ENCODE peak calls at places on chromosomes 3 and 15, in eight cellular contexts. E is stomach, U is transverse colon, Z is suprapubic skin, D is HepG2, H is K562, N is SK-N-SH, I is upper lobe of left lung. S is an unnamed sample.

GRCh38 chr3:111045564-111045963 is 26.1 kb upstream of the NECTIN3 start:
- DNase-seq in N (no peak), Z (no peak), H (peak; percentile 0), D (no peak), U (no peak), I (no peak), E (no peak), S (no peak)

GRCh38 chr15:38134252-38134651 is 118.4 kb upstream of the SPRED1 start:
- DNase-seq in U (peak; percentile 10), I (peak; percentile 46), Z (no peak), N (no peak), H (no peak), E (no peak), D (no peak), S (no peak)

GRCh38 chr3:100880845-100881244 is 112.4 kb downstream of the ABI3BP start:
- DNase-seq in Z (no peak), E (no peak), N (no peak), I (no peak), U (no peak), H (no peak), D (no peak), S (no peak)

GRCh38 chr3:150384517-150385212 is 23.4 kb upstream of the TSC22D2 start:
- DNase-seq in U (peak; percentile 40), E (no peak), Z (no peak), I (peak; percentile 68), N (no peak), H (peak; percentile 89), D (peak; percentile 76), S (no peak)

GRCh38 chr15:40114218-40114617 is 5.5 kb upstream of the BMF start:
- DNase-seq in I (no peak), Z (no peak), E (no peak), H (no peak), D (no peak), U (no peak), N (no peak), S (no peak)

GRCh38 chr3:159766563-159767185 is 222.0 kb upstream of the IL12A start:
- DNase-seq in H (peak; percentile 2), E (no peak), Z (no peak), U (no peak), N (peak; percentile 64), I (no peak), D (no peak), S (no peak)

GRCh38 chr3:100525753-100526612 is 33.6 kb downstream of the TMEM45A start:
- DNase-seq in Z (peak; percentile 76), D (no peak), I (no peak), H (no peak), E (no peak), U (no peak), N (peak; percentile 60), S (peak; percentile 70)

GRCh38 chr15:39789736-39790135 is 7.1 kb upstream of the FSIP1 start:
- DNase-seq in U (no peak), D (no peak), H (no peak), I (no peak), N (no peak), E (no peak), Z (no peak), S (no peak)

GRCh38 chr15:80923668-80924067 is 66.0 kb downstream of the MESD start:
- DNase-seq in E (no peak), N (no peak), D (no peak), Z (no peak), U (no peak), I (no peak), H (no peak), S (no peak)

GRCh38 chr3:124981472-124981871 is 46.9 kb upstream of the MUC13 start:
- DNase-seq in D (no peak), E (no peak), N (no peak), H (no peak), I (no peak), U (no peak), Z (no peak), S (no peak)

GRCh38 chr3:124984754-124985153 is 50.2 kb upstream of the MUC13 start:
- DNase-seq in H (no peak), D (no peak), N (no peak), U (no peak), E (no peak), I (no peak), Z (no peak), S (no peak)

GRCh38 chr3:124986153-124987143 is 51.9 kb upstream of the MUC13 start:
- DNase-seq in Z (no peak), E (no peak), D (no peak), H (peak; percentile 11), U (peak; percentile 60), I (no peak), N (peak; percentile 45), S (no peak)

GRCh38 chr3:124982855-124983254 is 48.3 kb upstream of the MUC13 start:
- DNase-seq in N (no peak), H (no peak), Z (no peak), I (no peak), D (no peak), U (no peak), E (no peak), S (no peak)

GRCh38 chr3:124985358-124985757 is 50.8 kb upstream of the MUC13 start:
- DNase-seq in D (no peak), I (no peak), H (no peak), E (no peak), Z (no peak), U (no peak), N (no peak), S (no peak)
- TF ChIP-seq POLR2AphosphoS5 in D (no peak), I (peak; percentile 25), H (no peak), E (peak; percentile 7), Z (no peak), U (no peak), N (peak; percentile 40), S (no peak)

GRCh38 chr3:139189943-139190342 is 145.3 kb upstream of the PRR23C start:
- DNase-seq in H (no peak), Z (no peak), N (no peak), E (no peak), U (no peak), D (no peak), I (no peak), S (no peak)
- H3K4me1 ChIP-seq in H (no peaks in the 10 kb centered on the region), Z (no peaks in the 10 kb centered on the region), N (no peaks in the 10 kb centered on the region), E (no peaks in the 10 kb centered on the region), U (no peaks in the 10 kb centered on the region), D (no peaks in the 10 kb centered on the region), I (no peaks in the 10 kb centered on the region), S (no peaks in the 10 kb centered on the region)

GRCh38 chr3:177463863-177464262 is 266.6 kb upstream of the TBL1XR1 start:
- DNase-seq in D (no peak), E (no peak), U (no peak), Z (no peak), N (no peak), H (no peak), I (no peak), S (no peak)
- TF ChIP-seq EP300 in D (no peak), E (no peak), U (no peak), Z (no peak), N (no peak), H (no peak), I (no peak), S (no peak)

GRCh38 chr3:146165370-146165769 is 4.4 kb upstream of the PLOD2 start:
- DNase-seq in H (no peak), I (no peak), N (no peak), E (no peak), Z (no peak), D (no peak), U (no peak), S (no peak)
- TF ChIP-seq POLR2AphosphoS5 in H (no peak), I (no peak), N (no peak), E (no peak), Z (no peak), D (no peak), U (no peak), S (no peak)

DNA sequence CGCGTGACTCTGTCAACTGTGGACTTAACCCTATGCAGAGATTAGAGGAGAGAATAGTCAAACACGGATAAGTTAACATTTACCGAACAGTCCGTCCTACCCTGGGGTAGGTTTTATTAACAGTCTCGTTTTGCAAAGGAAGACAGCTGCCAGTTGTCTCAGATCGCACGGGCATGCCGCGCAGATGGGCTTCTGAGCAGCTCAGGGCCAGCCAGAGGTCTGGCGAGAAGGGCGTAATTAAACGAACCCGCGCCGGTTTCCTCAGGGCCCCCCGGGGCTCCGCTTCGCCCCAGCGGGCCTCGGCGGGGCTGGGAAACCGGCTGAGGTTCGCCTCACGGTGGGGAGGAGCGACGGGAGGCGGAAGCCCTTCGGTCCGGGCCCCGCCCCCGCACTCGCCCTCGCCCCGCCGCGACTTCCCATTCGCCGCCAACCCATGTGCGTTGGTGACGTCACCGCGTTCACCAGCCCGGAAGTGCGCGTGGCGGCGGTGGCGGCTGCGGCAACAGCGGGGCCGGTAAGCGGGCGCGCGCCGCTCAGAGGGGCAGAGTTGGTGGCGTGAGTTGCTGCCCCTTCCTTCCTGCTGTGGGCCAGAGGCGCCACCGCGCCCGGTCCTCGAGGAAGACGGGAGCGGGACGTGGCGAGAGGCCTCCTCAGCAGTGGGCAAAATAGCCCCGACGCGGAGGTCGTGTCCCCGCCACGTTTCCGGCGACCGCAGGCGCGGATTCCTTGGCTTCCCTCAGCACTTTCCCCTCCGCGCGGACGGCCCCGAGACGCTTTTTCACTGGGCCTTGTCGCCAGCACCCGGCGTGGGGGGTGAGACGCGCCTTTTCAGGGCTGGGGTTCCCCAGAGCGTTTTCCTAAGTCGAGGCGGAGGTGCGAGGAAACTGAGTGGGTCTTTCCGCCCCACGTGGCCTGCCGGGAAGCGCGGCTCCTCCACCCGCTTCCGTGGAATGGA is at the start of gene TRNT1:
- DNase-seq in Z (peak; percentile 96), N (peak; percentile 98), I (peak; percentile 97), D (peak; percentile 84), U (peak; percentile 98), E (peak; percentile 98), H (peak; percentile 98), S (peak; percentile 97)
- H3K4me1 ChIP-seq in Z (peaks cover 17% of the 10 kb centered on the region), N (no peaks in the 10 kb centered on the region), I (peaks cover 24% of the 10 kb centered on the region), D (peaks cover 32% of the 10 kb centered on the region), U (peaks cover 6% of the 10 kb centered on the region), E (peaks cover 29% of the 10 kb centered on the region), H (peaks cover 4% of the 10 kb centered on the region), S (no peaks in the 10 kb centered on the region)

DNA sequence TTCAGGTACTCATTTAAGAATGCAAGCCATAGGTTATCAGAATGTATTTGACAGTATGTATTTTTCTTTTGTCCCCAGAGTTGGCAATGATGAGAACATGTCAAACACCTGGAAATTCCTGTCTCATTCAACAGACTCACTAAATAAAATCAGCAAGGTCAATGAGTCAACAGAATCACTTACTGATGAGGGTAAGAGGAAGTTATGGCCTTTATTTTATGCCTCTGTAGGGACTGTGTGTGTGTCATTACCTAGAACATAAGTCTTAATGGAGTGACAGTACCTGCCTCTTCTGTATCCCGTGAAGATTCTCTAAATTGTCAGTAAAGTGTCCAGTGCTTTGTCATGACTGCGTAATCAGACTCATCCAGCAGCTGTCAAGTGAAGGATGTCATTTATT is 77.5 kb downstream of the KLHL25 start:
- DNase-seq in N (no peak), U (no peak), Z (no peak), I (no peak), D (no peak), H (no peak), E (no peak), S (no peak)
- TF ChIP-seq EP300 in N (no peak), U (no peak), Z (no peak), I (no peak), D (no peak), H (no peak), E (no peak), S (no peak)

S was measured in sigmoid colon.